ENCODE peak calls at places on chromosome 5, in seven cellular contexts. B is cardiac fibroblast; X is HTR-8/SVneo; J is AML-193; Y is amygdala; M is hypothalamus; C is activated T-helper 1 cell treated with anti-CD3 and anti-CD28 coated beads, Interleukin-2, amount 50 U/mL, for 16 hours. O is an unnamed sample.

GRCh38 chr5:173592050-173592669 is 24.3 kb downstream of the BOD1 start:
- DNase-seq in B (no peak), C (no peak), M (no peak), X (no peak), Y (no peak), J (peak; percentile 23), O (peak; percentile 7)

GRCh38 chr5:118597448-118597847 is 390.9 kb downstream of the DTWD2 start:
- DNase-seq in B (no peak), X (no peak), J (no peak), C (no peak), M (no peak), Y (no peak), O (no peak)

GRCh38 chr5:150497274-150497988 is 10.5 kb upstream of the NDST1 start:
- DNase-seq in J (no peak), M (peak; percentile 70), C (no peak), X (peak; percentile 93), B (peak; percentile 83), Y (peak; percentile 56), O (peak; percentile 95)

GRCh38 chr5:60810438-60811085 is 33.5 kb downstream of the ELOVL7 start:
- DNase-seq in J (no peak), Y (no peak), C (no peak), M (no peak), B (no peak), X (peak; percentile 22), O (no peak)

GRCh38 chr5:106154280-106154716 is 1516.4 kb downstream of the EFNA5 start:
- DNase-seq in C (no peak), Y (no peak), B (no peak), J (no peak), X (no peak), M (no peak), O (no peak)

GRCh38 chr5:38518341-38518740 is 38.1 kb downstream of the LIFR start:
- DNase-seq in J (no peak), B (no peak), X (no peak), Y (no peak), C (no peak), M (no peak), O (no peak)

GRCh38 chr5:14781106-14781505 is 90.5 kb downstream of the ANKH start:
- DNase-seq in M (no peak), J (no peak), B (peak; percentile 12), C (no peak), X (no peak), Y (no peak), O (no peak)

GRCh38 chr5:51202161-51202560 is 181.1 kb upstream of the ISL1 start:
- DNase-seq in M (no peak), X (no peak), Y (no peak), C (no peak), B (no peak), J (no peak), O (no peak)

GRCh38 chr5:42514759-42515158 is 91.5 kb downstream of the GHR start:
- DNase-seq in B (no peak), M (no peak), X (no peak), J (no peak), Y (no peak), C (no peak), O (no peak)

GRCh38 chr5:126373621-126374416 is 49.4 kb upstream of the GRAMD2B start:
- DNase-seq in J (no peak), M (no peak), X (no peak), C (no peak), Y (no peak), B (no peak), O (no peak)

GRCh38 chr5:100647461-100648230 is 112.5 kb downstream of the FAM174A start:
- DNase-seq in X (no peak), J (peak; percentile 65), B (peak; percentile 24), C (no peak), Y (peak; percentile 4), M (no peak), O (no peak)

GRCh38 chr5:87787640-87788039 is 374.9 kb upstream of the CCNH start:
- DNase-seq in C (no peak), J (no peak), B (no peak), X (no peak), M (no peak), Y (no peak), O (no peak)

GRCh38 chr5:8843766-8844165 is 702.1 kb downstream of the SEMA5A start:
- DNase-seq in J (no peak), X (no peak), Y (no peak), C (no peak), B (peak; percentile 83), M (no peak), O (no peak)

GRCh38 chr5:175752826-175753535 is 95.1 kb downstream of the HRH2 start:
- DNase-seq in B (no peak), M (no peak), C (no peak), Y (no peak), J (no peak), X (no peak), O (peak; percentile 60)

GRCh38 chr5:149422429-149423286 is 43.6 kb upstream of the IL17B start:
- DNase-seq in Y (no peak), J (no peak), B (peak; percentile 92), M (no peak), X (peak; percentile 58), C (no peak), O (no peak)

O was measured in coronary artery.